ENCODE peak calls at places on chromosome 21, in five cellular contexts. One of them, this sample, is unnamed.

GRCh38 chr21:39388038-39388810 is 39.3 kb upstream of the HMGN1 start:
- DNase-seq in H9: peak
- DNase-seq in neuronal stem cell: peak
- DNase-seq in IMR-90: peak
- DNase-seq in trophoblast cell: peak
- DNase-seq in this sample: peak

GRCh38 chr21:19368944-19369343 is 965.4 kb upstream of the TMPRSS15 start:
- DNase-seq in H9: no peak
- DNase-seq in neuronal stem cell: no peak
- DNase-seq in IMR-90: no peak
- DNase-seq in trophoblast cell: no peak
- DNase-seq in this sample: no peak

GRCh38 chr21:34592120-34592561 is 22.8 kb downstream of the RCAN1 start:
- DNase-seq in H9: no peak
- DNase-seq in neuronal stem cell: no peak
- DNase-seq in IMR-90: peak
- DNase-seq in trophoblast cell: no peak
- DNase-seq in this sample: no peak

GRCh38 chr21:34278451-34278850 is 85.4 kb upstream of the KCNE2 start:
- DNase-seq in H9: no peak
- DNase-seq in neuronal stem cell: no peak
- DNase-seq in IMR-90: no peak
- DNase-seq in trophoblast cell: no peak
- DNase-seq in this sample: no peak

GRCh38 chr21:20419780-20420179 is 578.4 kb upstream of the NCAM2 start:
- DNase-seq in H9: no peak
- DNase-seq in neuronal stem cell: no peak
- DNase-seq in IMR-90: no peak
- DNase-seq in trophoblast cell: no peak
- DNase-seq in this sample: no peak

GRCh38 chr21:20968391-20968790 is 29.8 kb upstream of the NCAM2 start:
- DNase-seq in H9: no peak
- DNase-seq in neuronal stem cell: no peak
- DNase-seq in IMR-90: no peak
- DNase-seq in trophoblast cell: no peak
- DNase-seq in this sample: peak

GRCh38 chr21:42125571-42126544 is 54.7 kb downstream of the UMODL1 start:
- DNase-seq in H9: peak
- DNase-seq in neuronal stem cell: no peak
- DNase-seq in IMR-90: peak
- DNase-seq in trophoblast cell: no peak
- DNase-seq in this sample: peak

GRCh38 chr21:39180429-39181019 is 2.7 kb downstream of the PSMG1 start:
- DNase-seq in H9: no peak
- DNase-seq in neuronal stem cell: no peak
- DNase-seq in IMR-90: no peak
- DNase-seq in trophoblast cell: no peak
- DNase-seq in this sample: no peak

GRCh38 chr21:14877581-14878228 is 187.1 kb downstream of the NRIP1 start:
- DNase-seq in H9: no peak
- DNase-seq in neuronal stem cell: no peak
- DNase-seq in IMR-90: peak
- DNase-seq in trophoblast cell: no peak
- DNase-seq in this sample: no peak

GRCh38 chr21:34100337-34100736 is 27.0 kb downstream of the MRPS6 start:
- DNase-seq in H9: no peak
- DNase-seq in neuronal stem cell: no peak
- DNase-seq in IMR-90: no peak
- DNase-seq in trophoblast cell: no peak
- DNase-seq in this sample: no peak

GRCh38 chr21:42495765-42496119 is 282 bp downstream of the RSPH1 start:
- DNase-seq in H9: no peak
- DNase-seq in neuronal stem cell: no peak
- DNase-seq in IMR-90: peak
- DNase-seq in trophoblast cell: peak
- DNase-seq in this sample: no peak

GRCh38 chr21:33976082-33976979 is 60.7 kb upstream of the ATP5PO start:
- DNase-seq in H9: no peak
- DNase-seq in neuronal stem cell: no peak
- DNase-seq in IMR-90: peak
- DNase-seq in trophoblast cell: no peak
- DNase-seq in this sample: peak

GRCh38 chr21:34962586-34963222 is 86.4 kb downstream of the RUNX1 start:
- DNase-seq in H9: no peak
- DNase-seq in neuronal stem cell: no peak
- DNase-seq in IMR-90: no peak
- DNase-seq in trophoblast cell: no peak
- DNase-seq in this sample: no peak

GRCh38 chr21:15968911-15969310 is 239.1 kb downstream of the USP25 start:
- DNase-seq in H9: no peak
- DNase-seq in neuronal stem cell: no peak
- DNase-seq in IMR-90: no peak
- DNase-seq in trophoblast cell: no peak
- DNase-seq in this sample: no peak

GRCh38 chr21:43734131-43734634 is 15.3 kb downstream of the PDXK start:
- DNase-seq in H9: no peak
- DNase-seq in neuronal stem cell: no peak
- DNase-seq in IMR-90: no peak
- DNase-seq in trophoblast cell: no peak
- DNase-seq in this sample: no peak

GRCh38 chr21:39046236-39046911 is 136.9 kb downstream of the PSMG1 start:
- DNase-seq in H9: no peak
- DNase-seq in neuronal stem cell: no peak
- DNase-seq in IMR-90: no peak
- DNase-seq in trophoblast cell: no peak
- DNase-seq in this sample: no peak

GRCh38 chr21:23695449-23695848 is 1911.8 kb downstream of the MRPL39 start:
- DNase-seq in H9: no peak
- DNase-seq in neuronal stem cell: no peak
- DNase-seq in IMR-90: no peak
- DNase-seq in trophoblast cell: no peak
- DNase-seq in this sample: no peak

GRCh38 chr21:41171210-41171609 is 3.2 kb downstream of the BACE2 start:
- DNase-seq in H9: no peak
- DNase-seq in neuronal stem cell: no peak
- DNase-seq in IMR-90: no peak
- DNase-seq in trophoblast cell: no peak
- DNase-seq in this sample: no peak

GRCh38 chr21:42850866-42851391 is 28.4 kb downstream of the WDR4 start:
- DNase-seq in H9: peak
- DNase-seq in neuronal stem cell: no peak
- DNase-seq in IMR-90: no peak
- DNase-seq in trophoblast cell: peak
- DNase-seq in this sample: peak

GRCh38 chr21:38170283-38170682 is 86.5 kb upstream of the KCNJ15 start:
- DNase-seq in H9: peak
- DNase-seq in neuronal stem cell: no peak
- DNase-seq in IMR-90: peak
- DNase-seq in trophoblast cell: peak
- DNase-seq in this sample: peak

GRCh38 chr21:42561742-42562141 is 48.1 kb downstream of the SLC37A1 start:
- DNase-seq in H9: no peak
- DNase-seq in neuronal stem cell: no peak
- DNase-seq in IMR-90: no peak
- DNase-seq in trophoblast cell: no peak
- DNase-seq in this sample: no peak

GRCh38 chr21:31752352-31752751 is 20.4 kb upstream of the SCAF4 start:
- DNase-seq in H9: no peak
- DNase-seq in neuronal stem cell: no peak
- DNase-seq in IMR-90: peak
- DNase-seq in trophoblast cell: no peak
- DNase-seq in this sample: no peak

GRCh38 chr21:44547656-44548331 is 3.5 kb downstream of the KRTAP10-2 start:
- DNase-seq in H9: no peak
- DNase-seq in neuronal stem cell: no peak
- DNase-seq in IMR-90: no peak
- DNase-seq in trophoblast cell: no peak
- DNase-seq in this sample: peak

GRCh38 chr21:25813917-25814316 is 79.1 kb downstream of the GABPA start:
- DNase-seq in H9: no peak
- DNase-seq in neuronal stem cell: no peak
- DNase-seq in IMR-90: no peak
- DNase-seq in trophoblast cell: no peak
- DNase-seq in this sample: no peak

GRCh38 chr21:25822981-25823380 is 88.2 kb downstream of the GABPA start:
- DNase-seq in H9: no peak
- DNase-seq in neuronal stem cell: no peak
- DNase-seq in IMR-90: no peak
- DNase-seq in trophoblast cell: no peak
- DNase-seq in this sample: no peak

DNA sequence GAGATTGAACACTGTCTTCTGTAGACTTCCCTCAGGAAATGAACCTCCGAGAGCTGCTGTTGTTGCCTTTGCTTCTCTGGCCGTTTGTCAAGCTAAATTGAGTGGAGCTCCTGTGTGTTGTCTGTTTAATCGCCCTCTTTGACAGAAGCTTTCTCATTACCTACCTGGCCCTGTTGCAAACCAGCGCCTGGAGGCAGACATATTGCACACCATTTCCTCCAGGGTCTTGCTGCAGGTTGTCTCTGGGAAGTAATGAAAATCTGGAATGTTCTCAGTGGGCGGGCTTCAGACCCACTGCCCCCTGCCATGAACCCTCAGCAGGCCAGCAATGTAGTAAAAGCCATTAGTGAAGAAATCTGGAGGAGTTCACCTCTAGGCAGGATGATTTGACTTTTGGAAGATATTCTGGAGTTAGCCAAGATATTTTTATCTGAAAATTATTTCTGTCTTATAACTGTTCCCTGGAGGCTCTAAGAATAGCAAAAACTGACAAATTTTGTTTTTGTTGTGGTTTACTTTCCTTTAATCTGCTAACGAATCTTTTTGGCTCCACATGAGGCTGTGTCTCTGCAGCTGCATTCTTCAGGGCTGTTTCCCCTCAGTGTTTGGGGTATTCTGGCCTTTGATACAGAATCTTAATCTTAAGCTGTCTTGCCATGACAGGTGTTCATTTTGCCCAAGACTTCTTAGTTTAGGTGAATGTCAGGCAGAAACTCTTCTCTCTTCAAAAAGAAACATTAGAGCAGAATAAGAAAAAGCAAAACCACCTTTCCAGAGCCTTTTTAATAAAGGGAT is 83.6 kb downstream of the GABPA start:
- DNase-seq in H9: no peak
- DNase-seq in neuronal stem cell: no peak
- DNase-seq in IMR-90: no peak
- DNase-seq in trophoblast cell: no peak
- DNase-seq in this sample: peak
- H3K23ac ChIP-seq in H9: no peak
- H3K23ac ChIP-seq in neuronal stem cell: no peak
- H3K23ac ChIP-seq in IMR-90: no peak
- H3K23ac ChIP-seq in trophoblast cell: no peak
- H3K23ac ChIP-seq in this sample: no peak

GRCh38 chr21:28937737-28938136 is 54.9 kb downstream of the LTN1 start:
- DNase-seq in H9: no peak
- DNase-seq in neuronal stem cell: no peak
- DNase-seq in IMR-90: no peak
- DNase-seq in trophoblast cell: no peak
- DNase-seq in this sample: no peak

GRCh38 chr21:28936721-28937120 is 56.0 kb downstream of the LTN1 start:
- DNase-seq in H9: no peak
- DNase-seq in neuronal stem cell: peak
- DNase-seq in IMR-90: no peak
- DNase-seq in trophoblast cell: no peak
- DNase-seq in this sample: no peak

GRCh38 chr21:28936036-28936435 is 56.6 kb downstream of the LTN1 start:
- DNase-seq in H9: no peak
- DNase-seq in neuronal stem cell: no peak
- DNase-seq in IMR-90: no peak
- DNase-seq in trophoblast cell: no peak
- DNase-seq in this sample: no peak

GRCh38 chr21:28943631-28944030 is 49.0 kb downstream of the LTN1 start:
- DNase-seq in H9: no peak
- DNase-seq in neuronal stem cell: no peak
- DNase-seq in IMR-90: peak
- DNase-seq in trophoblast cell: no peak
- DNase-seq in this sample: no peak

DNA sequence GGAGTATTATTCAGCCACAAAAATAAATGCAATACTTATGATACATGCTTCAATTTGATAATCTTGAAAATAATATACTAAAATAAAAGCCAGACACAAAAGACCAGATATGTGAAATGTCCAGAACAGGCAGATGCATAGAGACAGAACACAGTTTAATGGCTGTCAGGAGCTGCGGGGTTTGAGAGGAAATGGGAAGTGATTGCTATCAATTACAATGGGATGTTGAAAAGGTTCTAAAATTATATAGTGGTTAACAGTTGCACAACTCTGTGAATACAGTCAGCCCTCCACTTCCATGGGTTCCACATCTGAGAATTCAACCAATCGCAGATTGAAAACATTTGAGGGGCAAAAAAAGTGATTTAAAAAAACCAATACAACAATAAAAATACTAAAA is 54.0 kb downstream of the LTN1 start:
- DNase-seq in H9: no peak
- DNase-seq in neuronal stem cell: no peak
- DNase-seq in IMR-90: no peak
- DNase-seq in trophoblast cell: no peak
- DNase-seq in this sample: no peak
- H3K27ac ChIP-seq in H9: no peak
- H3K27ac ChIP-seq in neuronal stem cell: no peak
- H3K27ac ChIP-seq in IMR-90: no peak
- H3K27ac ChIP-seq in trophoblast cell: no peak
- H3K27ac ChIP-seq in this sample: no peak

DNA sequence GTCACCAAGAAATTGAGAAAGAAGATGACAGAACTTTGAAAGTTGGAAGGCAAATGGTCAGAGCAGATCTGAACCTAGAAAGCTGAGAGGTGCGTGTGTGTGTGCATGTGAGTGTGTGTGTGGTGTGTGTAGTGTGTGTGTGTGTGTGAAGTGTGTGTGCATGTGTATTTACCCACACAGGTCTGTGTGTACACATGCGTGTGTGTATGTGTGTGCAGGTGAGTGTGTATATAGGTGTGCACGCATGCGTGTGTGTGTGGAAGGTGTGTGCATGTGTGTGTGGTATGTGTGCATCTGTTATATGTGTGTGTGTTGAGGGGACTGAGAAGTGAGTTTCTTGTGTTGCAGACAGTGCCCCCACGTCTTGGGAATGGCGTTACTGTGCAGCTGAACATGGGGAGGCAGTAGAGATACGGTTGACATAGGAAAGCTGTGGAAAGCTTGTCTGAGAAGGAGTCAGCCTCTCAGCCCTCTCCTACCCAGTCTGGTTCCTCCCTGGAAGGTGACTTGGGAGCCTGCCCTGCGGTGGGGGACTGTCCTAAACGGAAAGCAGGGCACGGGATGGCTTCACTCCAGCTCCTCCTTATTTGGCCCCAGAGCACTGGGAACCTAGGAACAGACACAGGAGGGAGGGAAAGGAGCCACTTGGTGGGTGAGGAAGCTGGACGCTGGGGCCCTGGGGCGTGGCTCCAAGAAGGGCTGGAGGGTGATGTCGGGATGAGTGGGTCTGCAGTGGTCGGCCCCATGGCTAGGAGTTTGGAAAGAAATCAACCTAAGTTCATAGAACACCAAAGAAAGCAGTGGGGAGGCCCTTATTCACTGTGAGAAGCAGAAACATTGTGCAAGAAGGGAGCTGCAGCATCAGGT is 97.2 kb downstream of the PCBP3 start:
- DNase-seq in H9: no peak
- DNase-seq in neuronal stem cell: no peak
- DNase-seq in IMR-90: no peak
- DNase-seq in trophoblast cell: no peak
- DNase-seq in this sample: peak
- H3K23ac ChIP-seq in H9: no peak
- H3K23ac ChIP-seq in neuronal stem cell: no peak
- H3K23ac ChIP-seq in IMR-90: no peak
- H3K23ac ChIP-seq in trophoblast cell: peak
- H3K23ac ChIP-seq in this sample: no peak

GRCh38 chr21:29114765-29115164 is 15.7 kb upstream of the MAP3K7CL start:
- DNase-seq in H9: no peak
- DNase-seq in neuronal stem cell: no peak
- DNase-seq in IMR-90: peak
- DNase-seq in trophoblast cell: peak
- DNase-seq in this sample: peak
- H3K27ac ChIP-seq in H9: no peak
- H3K27ac ChIP-seq in neuronal stem cell: no peak
- H3K27ac ChIP-seq in IMR-90: peak
- H3K27ac ChIP-seq in trophoblast cell: peak
- H3K27ac ChIP-seq in this sample: no peak